ENCODE peak calls at places on chromosomes 12 and 14, in six cellular contexts. O is transverse colon, U is dorsolateral prefrontal cortex, C is neural crest cell, N is right lobe of liver, T is body of pancreas. D is an unnamed sample.

GRCh38 chr12:112868459-112869041 is 38.2 kb upstream of the OAS1 start:
- DNase-seq in O (no peak), U (no peak), C (no peak), N (no peak), T (no peak), D (peak)

GRCh38 chr12:71014180-71014785 is 93.7 kb upstream of the PTPRR start:
- DNase-seq in O (no peak), U (no peak), C (no peak), N (no peak), T (no peak), D (no peak)

GRCh38 chr12:54173066-54173726 is 15.6 kb downstream of the SMUG1 start:
- DNase-seq in O (peak), U (no peak), C (peak), N (peak), T (peak), D (no peak)

GRCh38 chr12:91920276-91920675 is 225.4 kb downstream of the BTG1 start:
- DNase-seq in O (no peak), U (no peak), C (no peak), N (no peak), T (no peak), D (no peak)

GRCh38 chr14:24439257-24439656 is 3.3 kb downstream of the SDR39U1 start:
- DNase-seq in O (no peak), U (no peak), C (no peak), N (no peak), T (no peak), D (no peak)

GRCh38 chr14:63283501-63284248 is 35.1 kb downstream of the GPHB5 start:
- DNase-seq in O (no peak), U (no peak), C (no peak), N (no peak), T (no peak), D (no peak)

GRCh38 chr12:11621797-11622423 is 27.6 kb upstream of the ETV6 start:
- DNase-seq in O (peak), U (peak), C (no peak), N (no peak), T (no peak), D (no peak)

GRCh38 chr14:32329146-32329545 is at the start of gene AKAP6:
- DNase-seq in O (no peak), U (peak), C (peak), N (no peak), T (no peak), D (no peak)

GRCh38 chr12:46874642-46875041 is 48.8 kb upstream of the SLC38A4 start:
- DNase-seq in O (no peak), U (no peak), C (no peak), N (peak), T (no peak), D (no peak)

DNA sequence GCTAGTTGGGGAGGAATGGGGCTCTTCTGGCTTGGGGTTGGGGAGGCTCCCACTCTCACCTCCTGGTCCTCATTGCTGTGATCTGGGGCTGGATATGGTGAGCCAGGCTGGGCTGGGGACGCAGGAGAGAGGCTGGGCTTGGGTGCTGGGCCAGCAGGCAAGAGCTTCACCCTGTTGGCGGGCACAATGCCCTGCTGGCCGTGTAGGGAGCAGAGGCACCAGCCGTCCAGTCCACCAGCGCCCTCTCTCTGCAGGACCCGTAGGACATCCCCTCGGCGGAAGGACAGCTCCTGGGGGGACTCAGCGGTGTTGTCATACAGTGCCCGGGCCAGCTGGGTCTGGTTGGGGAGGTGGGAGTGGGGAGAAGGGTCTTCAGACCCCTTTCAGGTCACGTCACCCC is 4.5 kb downstream of the EFS start:
- DNase-seq in O (no peak), U (peak), C (no peak), N (no peak), T (no peak), D (no peak)
- TF ChIP-seq CTCF in O (no peak), U (peak), C (no peak), N (no peak), T (no peak), D (peak)

GRCh38 chr14:37186865-37187264 is 10.9 kb upstream of the MIPOL1 start:
- DNase-seq in O (no peak), U (no peak), C (no peak), N (no peak), T (no peak), D (no peak)
- TF ChIP-seq CTCF in O (no peak), U (no peak), C (no peak), N (no peak), T (no peak), D (no peak)

GRCh38 chr12:67649165-67650126 is 901 bp downstream of the DYRK2 start:
- DNase-seq in O (peak), U (no peak), C (peak), N (peak), T (peak), D (peak)

GRCh38 chr12:67646775-67647174 is 1.8 kb upstream of the DYRK2 start:
- DNase-seq in O (no peak), U (no peak), C (no peak), N (no peak), T (no peak), D (no peak)

GRCh38 chr12:67647251-67647546 is 1.3 kb upstream of the DYRK2 start:
- DNase-seq in O (no peak), U (no peak), C (no peak), N (no peak), T (no peak), D (no peak)

GRCh38 chr12:67648306-67649164 is at the start of gene DYRK2:
- DNase-seq in O (peak), U (peak), C (peak), N (peak), T (peak), D (peak)

GRCh38 chr12:67647547-67648305 is 819 bp upstream of the DYRK2 start:
- DNase-seq in O (peak), U (peak), C (peak), N (peak), T (peak), D (peak)
- TF ChIP-seq CTCF in O (peak), U (no peak), C (peak), N (peak), T (peak), D (peak)

GRCh38 chr12:6367065-6367968 is 8.0 kb downstream of the SCNN1A start:
- DNase-seq in O (no peak), U (no peak), C (no peak), N (no peak), T (no peak), D (no peak)

GRCh38 chr12:6368906-6369525 is 6.3 kb downstream of the SCNN1A start:
- DNase-seq in O (no peak), U (no peak), C (no peak), N (no peak), T (no peak), D (no peak)

GRCh38 chr12:6369916-6370575 is 5.3 kb downstream of the SCNN1A start:
- DNase-seq in O (no peak), U (no peak), C (no peak), N (peak), T (no peak), D (no peak)

GRCh38 chr12:6370576-6370935 is 4.8 kb downstream of the SCNN1A start:
- DNase-seq in O (no peak), U (no peak), C (no peak), N (no peak), T (no peak), D (no peak)

GRCh38 chr12:6367969-6368892 is 7.1 kb downstream of the SCNN1A start:
- DNase-seq in O (no peak), U (no peak), C (no peak), N (no peak), T (no peak), D (no peak)
- TF ChIP-seq CTCF in O (no peak), U (no peak), C (no peak), N (no peak), T (no peak), D (no peak)

GRCh38 chr12:68334136-68334535 is 2.0 kb upstream of the MDM1 start:
- DNase-seq in O (peak), U (peak), C (no peak), N (peak), T (no peak), D (no peak)
- TF ChIP-seq CTCF in O (no peak), U (no peak), C (no peak), N (no peak), T (no peak), D (no peak)

GRCh38 chr14:58826845-58827686 is 189.3 kb downstream of the DACT1 start:
- DNase-seq in O (no peak), U (no peak), C (no peak), N (no peak), T (no peak), D (no peak)
- TF ChIP-seq CTCF in O (peak), U (peak), C (peak), N (peak), T (no peak), D (peak)

D was measured in progenitor cell of endocrine pancreas.